ENCODE peak calls at places on chromosome 22, in eight cellular contexts. One of them, this sample, is unnamed.

GRCh38 chr22:23911318-23911980 is 17.3 kb downstream of the MIF start:
- DNase-seq in GM23338: no peak
- DNase-seq in HL-60: no peak
- DNase-seq in mammary epithelial cell: no peak
- DNase-seq in AG09309: no peak
- DNase-seq in A549: no peak
- DNase-seq in ovary: no peak
- DNase-seq in naive thymus-derived CD4-positive, alpha-beta T cell: no peak
- DNase-seq in this sample: no peak

GRCh38 chr22:43884600-43885318 is 7.1 kb downstream of the PNPLA5 start:
- DNase-seq in mammary epithelial cell: peak
- DNase-seq in ovary: peak
- DNase-seq in AG09309: no peak
- DNase-seq in GM23338: peak
- DNase-seq in HL-60: peak
- DNase-seq in A549: peak
- DNase-seq in naive thymus-derived CD4-positive, alpha-beta T cell: peak
- DNase-seq in this sample: peak

GRCh38 chr22:49192180-49192856 is 635.4 kb downstream of the BRD1 start:
- DNase-seq in GM23338: peak
- DNase-seq in AG09309: no peak
- DNase-seq in mammary epithelial cell: no peak
- DNase-seq in naive thymus-derived CD4-positive, alpha-beta T cell: no peak
- DNase-seq in HL-60: no peak
- DNase-seq in ovary: no peak
- DNase-seq in A549: no peak
- DNase-seq in this sample: no peak

GRCh38 chr22:17920145-17920605 is 104.2 kb downstream of the MICAL3 start:
- DNase-seq in GM23338: peak
- DNase-seq in AG09309: no peak
- DNase-seq in HL-60: no peak
- DNase-seq in A549: no peak
- DNase-seq in ovary: peak
- DNase-seq in mammary epithelial cell: peak
- DNase-seq in naive thymus-derived CD4-positive, alpha-beta T cell: no peak
- DNase-seq in this sample: no peak

GRCh38 chr22:46110215-46110614 is 40.1 kb upstream of the PPARA start:
- DNase-seq in ovary: peak
- DNase-seq in AG09309: no peak
- DNase-seq in A549: no peak
- DNase-seq in naive thymus-derived CD4-positive, alpha-beta T cell: no peak
- DNase-seq in HL-60: no peak
- DNase-seq in GM23338: no peak
- DNase-seq in mammary epithelial cell: peak
- DNase-seq in this sample: no peak

GRCh38 chr22:23180301-23180892 is at the start of gene BCR:
- DNase-seq in mammary epithelial cell: peak
- DNase-seq in AG09309: peak
- DNase-seq in A549: peak
- DNase-seq in naive thymus-derived CD4-positive, alpha-beta T cell: peak
- DNase-seq in HL-60: peak
- DNase-seq in GM23338: peak
- DNase-seq in ovary: peak
- DNase-seq in this sample: no peak

GRCh38 chr22:38176170-38176741 is 5.4 kb downstream of the PLA2G6 start:
- DNase-seq in mammary epithelial cell: peak
- DNase-seq in AG09309: peak
- DNase-seq in ovary: peak
- DNase-seq in A549: no peak
- DNase-seq in HL-60: peak
- DNase-seq in naive thymus-derived CD4-positive, alpha-beta T cell: no peak
- DNase-seq in GM23338: no peak
- DNase-seq in this sample: no peak

GRCh38 chr22:12601870-12602779 is 2925.9 kb upstream of the OR11H1 start:
- DNase-seq in AG09309: no peak
- DNase-seq in ovary: no peak
- DNase-seq in A549: no peak
- DNase-seq in HL-60: no peak
- DNase-seq in GM23338: no peak
- DNase-seq in naive thymus-derived CD4-positive, alpha-beta T cell: no peak
- DNase-seq in mammary epithelial cell: no peak
- DNase-seq in this sample: no peak

GRCh38 chr22:36166518-36167220 is 6.1 kb upstream of the APOL3 start:
- DNase-seq in HL-60: no peak
- DNase-seq in mammary epithelial cell: no peak
- DNase-seq in A549: no peak
- DNase-seq in naive thymus-derived CD4-positive, alpha-beta T cell: no peak
- DNase-seq in AG09309: no peak
- DNase-seq in GM23338: no peak
- DNase-seq in ovary: no peak
- DNase-seq in this sample: no peak

GRCh38 chr22:44330188-44330726 is 17.5 kb upstream of the SHISAL1 start:
- DNase-seq in mammary epithelial cell: no peak
- DNase-seq in ovary: no peak
- DNase-seq in GM23338: no peak
- DNase-seq in HL-60: no peak
- DNase-seq in A549: no peak
- DNase-seq in naive thymus-derived CD4-positive, alpha-beta T cell: no peak
- DNase-seq in AG09309: no peak
- DNase-seq in this sample: no peak

GRCh38 chr22:35072939-35073338 is 7.0 kb downstream of the ISX start:
- DNase-seq in GM23338: no peak
- DNase-seq in mammary epithelial cell: peak
- DNase-seq in AG09309: no peak
- DNase-seq in HL-60: no peak
- DNase-seq in ovary: no peak
- DNase-seq in naive thymus-derived CD4-positive, alpha-beta T cell: no peak
- DNase-seq in A549: no peak
- DNase-seq in this sample: no peak

GRCh38 chr22:37910863-37911262 is 4.8 kb downstream of the MICALL1 start:
- DNase-seq in naive thymus-derived CD4-positive, alpha-beta T cell: no peak
- DNase-seq in HL-60: no peak
- DNase-seq in GM23338: no peak
- DNase-seq in A549: no peak
- DNase-seq in AG09309: no peak
- DNase-seq in mammary epithelial cell: no peak
- DNase-seq in ovary: no peak
- DNase-seq in this sample: no peak

GRCh38 chr22:46612904-46613605 is 7.1 kb upstream of the GRAMD4 start:
- DNase-seq in mammary epithelial cell: no peak
- DNase-seq in AG09309: no peak
- DNase-seq in A549: no peak
- DNase-seq in GM23338: no peak
- DNase-seq in naive thymus-derived CD4-positive, alpha-beta T cell: peak
- DNase-seq in HL-60: peak
- DNase-seq in ovary: no peak
- DNase-seq in this sample: no peak

GRCh38 chr22:37663521-37664140 is 5.1 kb downstream of the PDXP start:
- DNase-seq in HL-60: no peak
- DNase-seq in AG09309: no peak
- DNase-seq in naive thymus-derived CD4-positive, alpha-beta T cell: no peak
- DNase-seq in mammary epithelial cell: no peak
- DNase-seq in A549: no peak
- DNase-seq in GM23338: no peak
- DNase-seq in ovary: no peak
- DNase-seq in this sample: no peak

GRCh38 chr22:50274311-50274710 is 4.1 kb upstream of the MAPK11 start:
- DNase-seq in GM23338: peak
- DNase-seq in A549: peak
- DNase-seq in HL-60: peak
- DNase-seq in mammary epithelial cell: no peak
- DNase-seq in ovary: no peak
- DNase-seq in naive thymus-derived CD4-positive, alpha-beta T cell: no peak
- DNase-seq in AG09309: no peak
- DNase-seq in this sample: no peak

GRCh38 chr22:17272511-17272991 is 53.3 kb upstream of the ADA2 start:
- DNase-seq in naive thymus-derived CD4-positive, alpha-beta T cell: no peak
- DNase-seq in mammary epithelial cell: no peak
- DNase-seq in HL-60: no peak
- DNase-seq in A549: no peak
- DNase-seq in AG09309: no peak
- DNase-seq in GM23338: peak
- DNase-seq in ovary: no peak
- DNase-seq in this sample: no peak

GRCh38 chr22:48560389-48560751 is 1267.3 kb downstream of the BRD1 start:
- DNase-seq in GM23338: no peak
- DNase-seq in naive thymus-derived CD4-positive, alpha-beta T cell: no peak
- DNase-seq in A549: no peak
- DNase-seq in HL-60: no peak
- DNase-seq in mammary epithelial cell: no peak
- DNase-seq in ovary: no peak
- DNase-seq in AG09309: no peak
- DNase-seq in this sample: no peak

GRCh38 chr22:46439576-46440465 is 97.6 kb downstream of the CELSR1 start:
- DNase-seq in A549: no peak
- DNase-seq in HL-60: no peak
- DNase-seq in GM23338: no peak
- DNase-seq in AG09309: no peak
- DNase-seq in ovary: no peak
- DNase-seq in mammary epithelial cell: no peak
- DNase-seq in naive thymus-derived CD4-positive, alpha-beta T cell: no peak
- DNase-seq in this sample: no peak

GRCh38 chr22:35547993-35548761 is 7.5 kb downstream of the RASD2 start:
- DNase-seq in AG09309: no peak
- DNase-seq in A549: no peak
- DNase-seq in naive thymus-derived CD4-positive, alpha-beta T cell: no peak
- DNase-seq in mammary epithelial cell: no peak
- DNase-seq in GM23338: peak
- DNase-seq in ovary: no peak
- DNase-seq in HL-60: no peak
- DNase-seq in this sample: no peak

GRCh38 chr22:44225091-44225689 is 44.5 kb downstream of the PARVG start:
- DNase-seq in mammary epithelial cell: no peak
- DNase-seq in GM23338: no peak
- DNase-seq in ovary: no peak
- DNase-seq in AG09309: no peak
- DNase-seq in A549: no peak
- DNase-seq in naive thymus-derived CD4-positive, alpha-beta T cell: no peak
- DNase-seq in HL-60: no peak
- DNase-seq in this sample: no peak

GRCh38 chr22:40415531-40416266 is 45.3 kb downstream of the SGSM3 start:
- DNase-seq in ovary: peak
- DNase-seq in AG09309: no peak
- DNase-seq in A549: no peak
- DNase-seq in mammary epithelial cell: no peak
- DNase-seq in HL-60: peak
- DNase-seq in GM23338: no peak
- DNase-seq in naive thymus-derived CD4-positive, alpha-beta T cell: no peak
- DNase-seq in this sample: no peak
- H3K4me3 ChIP-seq in ovary: no peak
- H3K4me3 ChIP-seq in AG09309: no peak
- H3K4me3 ChIP-seq in A549: no peak
- H3K4me3 ChIP-seq in mammary epithelial cell: no peak
- H3K4me3 ChIP-seq in HL-60: no peak
- H3K4me3 ChIP-seq in GM23338: no peak
- H3K4me3 ChIP-seq in naive thymus-derived CD4-positive, alpha-beta T cell: no peak
- H3K4me3 ChIP-seq in this sample: no peak

GRCh38 chr22:29480512-29481264 is 670 bp downstream of the NEFH start:
- DNase-seq in ovary: peak
- DNase-seq in HL-60: peak
- DNase-seq in naive thymus-derived CD4-positive, alpha-beta T cell: peak
- DNase-seq in AG09309: no peak
- DNase-seq in A549: no peak
- DNase-seq in mammary epithelial cell: peak
- DNase-seq in GM23338: peak
- DNase-seq in this sample: no peak

GRCh38 chr22:29481265-29482000 is 1.4 kb downstream of the NEFH start:
- DNase-seq in AG09309: no peak
- DNase-seq in naive thymus-derived CD4-positive, alpha-beta T cell: no peak
- DNase-seq in HL-60: peak
- DNase-seq in mammary epithelial cell: no peak
- DNase-seq in ovary: peak
- DNase-seq in GM23338: peak
- DNase-seq in A549: no peak
- DNase-seq in this sample: no peak

GRCh38 chr22:29478326-29479276 is 1.4 kb upstream of the NEFH start:
- DNase-seq in ovary: peak
- DNase-seq in A549: peak
- DNase-seq in HL-60: peak
- DNase-seq in naive thymus-derived CD4-positive, alpha-beta T cell: no peak
- DNase-seq in mammary epithelial cell: no peak
- DNase-seq in GM23338: peak
- DNase-seq in AG09309: no peak
- DNase-seq in this sample: no peak

GRCh38 chr22:29479417-29480261 is at the start of gene NEFH:
- DNase-seq in GM23338: peak
- DNase-seq in mammary epithelial cell: no peak
- DNase-seq in AG09309: no peak
- DNase-seq in HL-60: no peak
- DNase-seq in naive thymus-derived CD4-positive, alpha-beta T cell: no peak
- DNase-seq in A549: no peak
- DNase-seq in ovary: peak
- DNase-seq in this sample: no peak

DNA sequence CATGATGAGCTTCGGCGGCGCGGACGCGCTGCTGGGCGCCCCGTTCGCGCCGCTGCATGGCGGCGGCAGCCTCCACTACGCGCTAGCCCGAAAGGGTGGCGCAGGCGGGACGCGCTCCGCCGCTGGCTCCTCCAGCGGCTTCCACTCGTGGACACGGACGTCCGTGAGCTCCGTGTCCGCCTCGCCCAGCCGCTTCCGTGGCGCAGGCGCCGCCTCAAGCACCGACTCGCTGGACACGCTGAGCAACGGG is 169 bp downstream of the NEFH start:
- DNase-seq in HL-60: no peak
- DNase-seq in naive thymus-derived CD4-positive, alpha-beta T cell: no peak
- DNase-seq in GM23338: no peak
- DNase-seq in mammary epithelial cell: no peak
- DNase-seq in ovary: no peak
- DNase-seq in A549: no peak
- DNase-seq in AG09309: no peak
- DNase-seq in this sample: no peak
- H3K4me3 ChIP-seq in HL-60: peak
- H3K4me3 ChIP-seq in naive thymus-derived CD4-positive, alpha-beta T cell: no peak
- H3K4me3 ChIP-seq in GM23338: peak
- H3K4me3 ChIP-seq in mammary epithelial cell: peak
- H3K4me3 ChIP-seq in ovary: peak
- H3K4me3 ChIP-seq in A549: no peak
- H3K4me3 ChIP-seq in AG09309: no peak
- H3K4me3 ChIP-seq in this sample: no peak

GRCh38 chr22:27110985-27111451 is 453.6 kb downstream of the MIAT start:
- DNase-seq in A549: peak
- DNase-seq in mammary epithelial cell: no peak
- DNase-seq in HL-60: no peak
- DNase-seq in ovary: no peak
- DNase-seq in naive thymus-derived CD4-positive, alpha-beta T cell: no peak
- DNase-seq in GM23338: peak
- DNase-seq in AG09309: no peak
- DNase-seq in this sample: no peak
- H3K4me3 ChIP-seq in A549: no peak
- H3K4me3 ChIP-seq in mammary epithelial cell: no peak
- H3K4me3 ChIP-seq in HL-60: no peak
- H3K4me3 ChIP-seq in ovary: no peak
- H3K4me3 ChIP-seq in naive thymus-derived CD4-positive, alpha-beta T cell: no peak
- H3K4me3 ChIP-seq in GM23338: no peak
- H3K4me3 ChIP-seq in AG09309: no peak
- H3K4me3 ChIP-seq in this sample: no peak

DNA sequence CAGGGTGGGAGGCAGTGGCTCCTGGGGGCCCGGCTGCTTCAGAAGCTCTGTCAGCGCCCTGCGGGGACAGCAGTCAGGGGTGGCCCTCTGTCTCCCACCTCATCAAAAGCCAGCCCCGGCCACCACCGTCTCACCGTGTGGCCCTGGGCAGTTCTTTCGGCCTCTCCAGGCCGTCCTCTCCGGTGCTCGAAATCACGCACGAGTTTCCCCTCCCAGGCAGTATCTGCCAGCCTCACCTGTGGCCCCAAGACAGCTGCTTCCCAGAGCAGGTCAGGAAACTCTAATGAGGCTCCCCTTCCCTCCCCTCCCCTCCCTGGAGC is 3.6 kb downstream of the SHISA8 start:
- DNase-seq in naive thymus-derived CD4-positive, alpha-beta T cell: no peak
- DNase-seq in AG09309: no peak
- DNase-seq in A549: no peak
- DNase-seq in GM23338: no peak
- DNase-seq in ovary: no peak
- DNase-seq in mammary epithelial cell: no peak
- DNase-seq in HL-60: no peak
- DNase-seq in this sample: no peak
- H3K4me3 ChIP-seq in naive thymus-derived CD4-positive, alpha-beta T cell: no peak
- H3K4me3 ChIP-seq in AG09309: no peak
- H3K4me3 ChIP-seq in A549: no peak
- H3K4me3 ChIP-seq in GM23338: peak
- H3K4me3 ChIP-seq in ovary: no peak
- H3K4me3 ChIP-seq in mammary epithelial cell: no peak
- H3K4me3 ChIP-seq in HL-60: no peak
- H3K4me3 ChIP-seq in this sample: no peak

This sample was measured in GM12864.